ENCODE peak calls at places on chromosomes 16 and 17, in ten cellular contexts. I is HCT116, R is OCI-LY7, K is hepatocyte, E is neural progenitor cell, B is MM.1S, Z is SK-N-SH, H is neuronal stem cell, Y is GM23248, O is IMR-90. F is an unnamed sample.
A peak's percentile ranks its signal among the peaks of the same experiment; 100 is the strongest.

GRCh38 chr16:11205754-11206459 is 50.1 kb downstream of the SOCS1 start:
- DNase-seq in I (no peak), R (no peak), K (no peak), E (no peak), B (no peak), Z (no peak), H (no peak), Y (peak; percentile 43), O (peak; percentile 42), F (no peak)

GRCh38 chr16:71927383-71927782 is 32.1 kb downstream of the IST1 start:
- DNase-seq in I (peak; percentile 42), R (no peak), K (peak; percentile 60), E (no peak), B (no peak), Z (no peak), H (no peak), Y (peak; percentile 87), O (peak; percentile 90), F (no peak)

GRCh38 chr17:59620518-59621259 is 994 bp downstream of the CLTC start:
- DNase-seq in I (peak; percentile 16), R (peak; percentile 51), K (peak; percentile 64), E (peak; percentile 40), B (peak; percentile 70), Z (peak; percentile 59), H (no peak), Y (peak; percentile 68), O (no peak), F (peak; percentile 75)

GRCh38 chr16:85262558-85263196 is 150.4 kb upstream of the CIBAR2 start:
- DNase-seq in I (no peak), R (no peak), K (no peak), E (no peak), B (no peak), Z (no peak), H (no peak), Y (no peak), O (no peak), F (no peak)

GRCh38 chr16:58409316-58409973 is 17.2 kb downstream of the GINS3 start:
- DNase-seq in I (no peak), R (no peak), K (no peak), E (no peak), B (no peak), Z (no peak), H (no peak), Y (peak; percentile 69), O (peak; percentile 7), F (no peak)

GRCh38 chr17:44977065-44977464 is 9.0 kb upstream of the C1QL1 start:
- DNase-seq in I (no peak), R (peak; percentile 39), K (no peak), E (no peak), B (no peak), Z (no peak), H (no peak), Y (no peak), O (no peak), F (no peak)

GRCh38 chr16:12612598-12613101 is 191.0 kb downstream of the CPPED1 start:
- DNase-seq in I (peak; percentile 93), R (no peak), K (peak; percentile 74), E (no peak), B (no peak), Z (no peak), H (no peak), Y (no peak), O (no peak), F (no peak)

GRCh38 chr17:76805319-76805718 is 62.9 kb upstream of the MGAT5B start:
- DNase-seq in I (no peak), R (no peak), K (no peak), E (no peak), B (no peak), Z (no peak), H (no peak), Y (peak; percentile 62), O (peak; percentile 34), F (no peak)

GRCh38 chr17:68435876-68436842 is 21.1 kb downstream of the WIPI1 start:
- DNase-seq in I (peak; percentile 66), R (peak; percentile 93), K (peak; percentile 87), E (peak; percentile 86), B (peak; percentile 82), Z (peak; percentile 80), H (peak; percentile 71), Y (peak; percentile 92), O (peak; percentile 81), F (peak; percentile 90)

DNA sequence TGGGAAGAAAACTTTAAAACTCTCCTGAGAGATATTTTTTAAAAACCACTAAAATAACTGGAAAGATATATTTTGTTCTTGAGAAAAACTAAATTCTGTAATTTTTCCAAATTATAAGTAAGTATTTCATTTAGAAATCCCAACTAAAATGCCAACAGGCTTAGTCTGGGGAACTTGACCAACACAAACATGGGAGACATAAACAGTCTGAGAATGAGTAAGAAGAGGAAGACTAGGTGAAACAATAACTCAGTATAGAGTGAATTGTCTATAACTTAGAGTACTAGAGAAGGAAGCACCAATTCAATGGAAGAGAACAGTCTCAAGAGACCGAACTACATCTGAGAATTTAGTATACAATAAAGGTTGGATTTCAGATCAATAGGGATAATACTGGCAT is 2.9 kb downstream of the CMTM1 start:
- DNase-seq in I (no peak), R (no peak), K (no peak), E (no peak), B (no peak), Z (no peak), H (no peak), Y (peak; percentile 80), O (peak; percentile 87), F (no peak)
- H3K4me2 ChIP-seq in I (no peak overlapping the region), R (no peak overlapping the region), K (no peak overlapping the region), E (no peak overlapping the region), B (no peak overlapping the region), Z (peak overlapping the region; percentile 59), H (no peak overlapping the region), Y (peak overlapping the region; percentile 9), O (peak overlapping the region; percentile 64), F (no peak overlapping the region)

GRCh38 chr17:29219378-29220047 is 27.1 kb upstream of the CRYBA1 start:
- DNase-seq in I (peak; percentile 63), R (peak; percentile 84), K (peak; percentile 92), E (peak; percentile 92), B (peak; percentile 88), Z (peak; percentile 86), H (peak; percentile 80), Y (peak; percentile 89), O (peak; percentile 83), F (peak; percentile 72)

DNA sequence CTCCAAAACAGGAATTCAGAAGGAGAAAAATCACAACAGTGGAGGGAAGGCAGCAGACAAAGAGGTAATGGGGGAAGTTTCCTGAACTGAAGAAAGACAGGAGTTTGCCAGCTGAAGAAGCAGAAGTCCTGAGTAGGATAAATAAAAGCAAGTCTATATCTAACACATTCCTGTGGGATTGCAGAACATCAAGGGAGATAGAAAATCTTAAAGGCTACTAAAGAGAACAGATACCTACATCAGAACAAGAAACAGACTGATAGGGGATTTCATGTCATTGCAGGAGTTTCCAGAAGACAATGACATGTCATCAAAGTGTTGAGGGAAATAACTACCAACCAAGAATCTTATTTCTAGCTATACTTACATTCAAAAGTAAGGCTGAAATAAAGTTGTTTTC is 21.3 kb upstream of the CRYBA1 start:
- DNase-seq in I (no peak), R (no peak), K (no peak), E (no peak), B (no peak), Z (no peak), H (no peak), Y (no peak), O (peak; percentile 31), F (no peak)
- H3K4me2 ChIP-seq in I (no peak overlapping the region), R (no peak overlapping the region), K (no peak overlapping the region), E (no peak overlapping the region), B (no peak overlapping the region), Z (no peak overlapping the region), H (no peak overlapping the region), Y (no peak overlapping the region), O (peak overlapping the region; percentile 1), F (no peak overlapping the region)

DNA sequence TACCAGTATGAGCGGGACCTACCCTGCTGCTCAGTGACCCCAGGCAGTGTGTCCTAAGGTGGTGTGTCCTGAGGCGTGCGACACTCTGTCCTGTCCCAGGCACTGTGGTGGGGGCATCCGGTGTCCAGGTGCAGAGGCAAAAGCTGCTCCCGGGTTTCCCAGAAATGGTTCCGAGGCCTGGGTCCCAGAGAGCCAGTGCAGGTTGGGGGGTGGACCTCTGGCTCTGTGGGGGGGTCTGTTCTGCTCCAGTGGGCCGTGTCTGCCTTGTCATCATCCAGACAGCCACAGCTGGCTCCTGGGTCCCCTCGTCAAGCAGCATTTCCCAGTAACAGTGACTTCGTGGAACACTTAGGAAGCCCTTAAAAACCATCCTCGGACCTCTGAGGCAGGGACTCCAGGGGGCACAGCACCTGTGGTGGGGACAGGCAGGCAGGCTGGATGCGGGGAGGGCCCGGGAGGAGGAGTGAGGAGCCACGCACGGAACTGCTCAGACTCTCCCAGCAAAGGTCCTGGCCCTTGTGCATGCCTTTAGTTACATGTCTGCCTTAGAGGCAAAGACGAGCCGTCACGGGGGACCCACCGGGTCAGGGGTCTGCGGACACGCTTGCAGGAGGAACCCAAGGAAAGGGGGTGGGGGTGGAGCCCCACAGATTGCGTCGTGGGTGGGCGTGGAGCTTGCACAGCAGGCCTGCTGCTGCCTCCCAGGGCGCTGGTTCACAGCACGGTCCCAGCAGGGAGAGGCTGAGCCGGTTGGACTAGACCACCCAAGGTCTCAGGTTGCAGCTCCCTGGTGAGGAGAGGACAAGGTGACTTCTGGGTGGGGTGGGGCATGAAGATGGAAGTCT is 5.6 kb downstream of the SLC16A3 start:
- DNase-seq in I (no peak), R (peak; percentile 40), K (no peak), E (no peak), B (no peak), Z (no peak), H (no peak), Y (no peak), O (no peak), F (no peak)
- H3K4me2 ChIP-seq in I (peak overlapping the region; percentile 46), R (peak overlapping the region; percentile 24), K (peak overlapping the region; percentile 64), E (no peak overlapping the region), B (no peak overlapping the region), Z (no peak overlapping the region), H (no peak overlapping the region), Y (no peak overlapping the region), O (peak overlapping the region; percentile 12), F (no peak overlapping the region)

GRCh38 chr16:82960923-82961322 is 334.2 kb downstream of the CDH13 start:
- DNase-seq in I (no peak), R (no peak), K (no peak), E (no peak), B (no peak), Z (no peak), H (no peak), Y (no peak), O (no peak), F (no peak)

GRCh38 chr16:82957212-82957611 is 330.4 kb downstream of the CDH13 start:
- DNase-seq in I (no peak), R (no peak), K (no peak), E (no peak), B (no peak), Z (no peak), H (no peak), Y (no peak), O (no peak), F (no peak)

GRCh38 chr16:82954224-82954929 is 327.6 kb downstream of the CDH13 start:
- DNase-seq in I (no peak), R (no peak), K (no peak), E (no peak), B (no peak), Z (no peak), H (no peak), Y (peak; percentile 69), O (peak; percentile 70), F (no peak)

DNA sequence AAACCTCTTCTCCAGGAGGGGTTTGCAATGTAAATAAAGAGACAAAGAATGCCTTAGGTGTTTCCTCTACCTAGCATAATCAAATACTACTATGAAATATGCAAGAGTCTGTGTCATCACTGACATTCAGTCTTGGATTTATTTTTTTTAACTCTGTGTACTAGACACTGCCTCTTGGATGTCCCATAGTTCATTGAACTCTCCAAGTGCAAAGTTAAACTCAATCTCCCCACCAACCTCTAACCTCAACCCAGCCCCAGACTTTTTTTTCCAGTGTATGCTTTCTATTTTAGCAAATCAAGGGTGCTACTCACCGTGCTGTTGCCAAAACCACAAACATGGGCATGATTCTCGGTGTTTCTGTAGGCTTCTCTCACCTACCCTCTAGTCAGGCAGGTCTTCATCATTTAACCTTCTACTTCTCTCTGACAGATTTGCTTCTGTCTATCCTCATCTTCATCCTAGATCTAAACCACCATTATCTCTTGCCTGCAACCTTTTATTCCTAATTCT is 329.1 kb downstream of the CDH13 start:
- DNase-seq in I (no peak), R (no peak), K (no peak), E (no peak), B (no peak), Z (no peak), H (no peak), Y (no peak), O (no peak), F (no peak)
- H3K4me2 ChIP-seq in I (no peak overlapping the region), R (no peak overlapping the region), K (no peak overlapping the region), E (no peak overlapping the region), B (no peak overlapping the region), Z (no peak overlapping the region), H (no peak overlapping the region), Y (no peak overlapping the region), O (no peak overlapping the region), F (no peak overlapping the region)